ENCODE peak calls at places on chromosomes 6 and 20, in six cellular contexts. K, X, N, F, Z and Y are unnamed samples.

GRCh38 chr6:43779864-43780260 is 9.9 kb downstream of the VEGFA start:
- DNase-seq in K (no peak), X (peak; percentile 13), N (no peak), F (no peak), Z (no peak), Y (no peak)

GRCh38 chr20:22414354-22414753 is 170.0 kb downstream of the FOXA2 start:
- DNase-seq in K (no peak), X (no peak), N (no peak), F (no peak), Z (no peak), Y (no peak)

GRCh38 chr20:14406495-14406894 is 69.1 kb upstream of the FLRT3 start:
- DNase-seq in K (no peak), X (no peak), N (no peak), F (no peak), Z (no peak), Y (peak; percentile 35)

GRCh38 chr6:142935553-142936517 is 9.1 kb downstream of the HIVEP2 start:
- DNase-seq in K (no peak), X (no peak), N (no peak), F (no peak), Z (no peak), Y (no peak)

GRCh38 chr6:30061766-30062458 is 847 bp downstream of the POLR1H start:
- DNase-seq in K (no peak), X (peak; percentile 29), N (no peak), F (no peak), Z (peak; percentile 32), Y (peak; percentile 45)

GRCh38 chr20:61804896-61805295 is 260.8 kb downstream of the TAF4 start:
- DNase-seq in K (no peak), X (no peak), N (no peak), F (no peak), Z (no peak), Y (no peak)

GRCh38 chr6:123802351-123802696 is 1.3 kb upstream of the NKAIN2 start:
- DNase-seq in K (no peak), X (no peak), N (no peak), F (no peak), Z (no peak), Y (no peak)

GRCh38 chr6:159098636-159099106 is 53.9 kb upstream of the TAGAP start:
- DNase-seq in K (no peak), X (no peak), N (no peak), F (peak; percentile 52), Z (no peak), Y (no peak)

GRCh38 chr6:30259140-30260035 is 46.2 kb upstream of the TRIM26 start:
- DNase-seq in K (peak; percentile 56), X (peak; percentile 73), N (peak; percentile 65), F (peak; percentile 41), Z (peak; percentile 84), Y (peak; percentile 78)

GRCh38 chr6:4682431-4683159 is 93.6 kb upstream of the CDYL start:
- DNase-seq in K (no peak), X (no peak), N (no peak), F (no peak), Z (no peak), Y (no peak)

GRCh38 chr6:26538936-26539615 is 910 bp downstream of the HMGN4 start:
- DNase-seq in K (no peak), X (no peak), N (no peak), F (no peak), Z (no peak), Y (peak; percentile 18)

GRCh38 chr20:62555642-62556420 is 80.0 kb upstream of the GATA5 start:
- DNase-seq in K (no peak), X (no peak), N (no peak), F (no peak), Z (no peak), Y (no peak)